ENCODE peak calls at places on chromosomes 13 and 19, in six cellular contexts. E is HCT116, G is K562, B is GM12878, I is SK-N-SH, U is H1. M is an unnamed sample.

GRCh38 chr19:30064021-30064699 is 122.1 kb downstream of the URI1 start:
- DNase-seq in G (no peak), E (no peak), I (no peak), U (no peak), B (no peak), M (no peak)

GRCh38 chr19:10228925-10229324 is 2.2 kb downstream of the S1PR2 start:
- DNase-seq in B (no peak), I (peak), E (no peak), U (no peak), G (peak), M (no peak)

GRCh38 chr13:47119568-47120080 is 222.8 kb upstream of the HTR2A start:
- DNase-seq in I (no peak), E (no peak), B (no peak), G (no peak), U (no peak), M (no peak)

GRCh38 chr19:29665215-29665825 is at the start of gene PLEKHF1:
- DNase-seq in I (peak), U (no peak), E (peak), G (peak), B (no peak), M (peak)

GRCh38 chr19:2455481-2456300 is 1.1 kb downstream of the LMNB2 start:
- DNase-seq in I (peak), E (no peak), G (peak), B (no peak), U (no peak), M (peak)

GRCh38 chr13:60414177-60414576 is 17.2 kb downstream of the TDRD3 start:
- DNase-seq in G (no peak), B (no peak), E (no peak), U (no peak), I (no peak), M (no peak)

GRCh38 chr19:54186934-54187381 is 2.4 kb downstream of the MBOAT7 start:
- DNase-seq in B (no peak), I (no peak), G (peak), E (no peak), U (no peak), M (no peak)

GRCh38 chr13:95462801-95463200 is 89.7 kb upstream of the CLDN10 start:
- DNase-seq in I (no peak), B (no peak), U (no peak), E (no peak), G (no peak), M (no peak)

GRCh38 chr19:52226652-52227051 is 36.8 kb downstream of the PPP2R1A start:
- DNase-seq in I (no peak), E (no peak), B (no peak), U (no peak), G (no peak), M (no peak)

GRCh38 chr19:39408392-39409206 is 2.0 kb downstream of the ZFP36 start:
- DNase-seq in U (no peak), G (no peak), I (no peak), E (peak), B (no peak), M (no peak)

GRCh38 chr19:18588611-18589379 is at the start of gene REX1BD:
- DNase-seq in B (peak), G (peak), U (no peak), I (peak), E (no peak), M (no peak)

GRCh38 chr19:15159251-15159650 is 41.5 kb downstream of the NOTCH3 start:
- DNase-seq in U (no peak), G (peak), E (no peak), I (no peak), B (no peak), M (peak)

GRCh38 chr19:45515081-45515624 is 7.9 kb downstream of the VASP start:
- DNase-seq in G (peak), I (no peak), E (no peak), U (no peak), B (peak), M (no peak)

GRCh38 chr13:102466836-102467235 is 65.0 kb upstream of the FGF14 start:
- DNase-seq in B (no peak), G (no peak), I (no peak), E (no peak), U (no peak), M (no peak)

GRCh38 chr19:39445258-39446071 is at the start of gene SUPT5H:
- DNase-seq in I (peak), U (peak), E (peak), B (peak), G (peak), M (peak)

GRCh38 chr13:94322925-94323324 is 156.6 kb downstream of the DCT start:
- DNase-seq in I (no peak), E (no peak), B (no peak), G (no peak), U (no peak), M (no peak)

GRCh38 chr19:34480971-34481821 is at the start of gene WTIP:
- DNase-seq in B (no peak), G (no peak), U (no peak), I (peak), E (peak), M (peak)

GRCh38 chr19:37817180-37817911 is 38.0 kb upstream of the ZNF573 start:
- DNase-seq in B (no peak), U (peak), E (no peak), I (peak), G (peak), M (no peak)

GRCh38 chr13:33331962-33332361 is 46.4 kb upstream of the STARD13 start:
- DNase-seq in I (no peak), G (no peak), U (no peak), E (no peak), B (no peak), M (no peak)

GRCh38 chr19:17281391-17282304 is at the start of gene ANKLE1:
- DNase-seq in E (no peak), I (peak), B (peak), G (peak), U (no peak), M (no peak)

GRCh38 chr19:3822683-3823344 is 36.6 kb upstream of the MATK start:
- DNase-seq in I (peak), E (no peak), B (no peak), U (no peak), G (no peak), M (no peak)

GRCh38 chr19:41351339-41352245 is 2.1 kb downstream of the TGFB1 start:
- DNase-seq in E (no peak), U (no peak), I (peak), G (peak), B (no peak), M (no peak)

GRCh38 chr13:114088234-114088633 is 44.2 kb downstream of the RASA3 start:
- DNase-seq in U (no peak), I (no peak), E (no peak), B (no peak), G (no peak), M (no peak)

GRCh38 chr13:46015374-46015773 is 37.2 kb downstream of the ZC3H13 start:
- DNase-seq in I (no peak), U (no peak), G (no peak), B (no peak), E (no peak), M (no peak)
- TF ChIP-seq JUND in I (no peak), U (no peak), G (no peak), B (no peak), E (no peak), M (no peak)

GRCh38 chr13:67138937-67139336 is 91.2 kb downstream of the PCDH9 start:
- DNase-seq in G (no peak), U (no peak), E (no peak), B (no peak), I (no peak), M (no peak)
- TF ChIP-seq JUND in G (no peak), U (no peak), E (no peak), B (no peak), I (no peak), M (no peak)

GRCh38 chr13:51895906-51896888 is 34.4 kb downstream of the CCDC70 start:
- DNase-seq in U (peak), B (no peak), G (peak), E (peak), I (peak), M (peak)
- TF ChIP-seq JUND in U (no peak), B (no peak), G (no peak), E (no peak), I (no peak), M (no peak)

DNA sequence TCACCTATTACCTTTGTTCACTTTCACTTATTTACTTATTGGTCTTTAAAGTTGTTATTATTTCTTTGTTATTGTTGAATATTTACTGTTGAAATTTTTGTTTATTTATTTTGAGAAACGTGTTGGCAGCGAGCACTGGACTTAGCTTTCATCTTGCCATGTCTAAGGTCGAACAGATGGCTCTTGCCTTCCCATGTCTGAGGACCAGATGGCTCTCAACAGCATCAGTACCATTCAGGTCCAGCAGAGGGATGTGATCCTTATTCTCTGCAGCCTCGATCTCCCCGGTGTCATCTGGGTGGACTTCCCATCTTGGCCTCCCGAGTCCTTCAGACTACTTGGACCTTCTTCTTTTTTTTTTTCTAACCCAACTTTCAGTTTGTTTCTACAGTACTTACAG is 1437.6 kb downstream of the UQCRFS1 start:
- DNase-seq in U (no peak), E (no peak), B (no peak), I (no peak), G (peak), M (no peak)
- TF ChIP-seq JUND in U (no peak), E (no peak), B (no peak), I (no peak), G (no peak), M (no peak)